ENCODE peak calls at places on chromosomes 12 and 14, in ten cellular contexts. X is IMR-90; O is thoracic aorta; I is MM.1S; L is right cardiac atrium; J is H9; M is lung; V is cardiac muscle cell; W is CD4-positive, alpha-beta T cell; S is kidney. P is an unnamed sample.

GRCh38 chr14:31881531-31882310 is 195.4 kb upstream of the ARHGAP5 start:
- DNase-seq in X (peak; percentile 28), O (no peak), I (no peak), L (no peak), J (no peak), M (no peak), V (no peak), W (no peak), S (no peak), P (no peak)

GRCh38 chr14:98200621-98201020 is 1071.4 kb downstream of the BCL11B start:
- DNase-seq in X (no peak), O (no peak), I (no peak), L (no peak), J (no peak), M (no peak), V (no peak), W (no peak), S (no peak), P (no peak)

GRCh38 chr14:63470877-63471565 is 72.2 kb downstream of the PPP2R5E start:
- DNase-seq in X (peak; percentile 91), O (no peak), I (peak; percentile 65), L (no peak), J (no peak), M (no peak), V (no peak), W (no peak), S (no peak), P (no peak)

GRCh38 chr12:114166360-114166759 is 200.2 kb upstream of the RBM19 start:
- DNase-seq in X (peak; percentile 60), O (no peak), I (no peak), L (no peak), J (peak; percentile 80), M (no peak), V (peak; percentile 79), W (no peak), S (no peak), P (no peak)

GRCh38 chr12:106584104-106585064 is 1.6 kb downstream of the RFX4 start:
- DNase-seq in X (no peak), O (no peak), I (no peak), L (no peak), J (peak; percentile 67), M (no peak), V (peak; percentile 63), W (no peak), S (peak; percentile 72), P (peak; percentile 90)

GRCh38 chr14:24147761-24148428 is 597 bp downstream of the RNF31 start:
- DNase-seq in X (no peak), O (no peak), I (no peak), L (no peak), J (no peak), M (no peak), V (no peak), W (no peak), S (peak; percentile 87), P (no peak)

GRCh38 chr14:104202259-104203070 is 64.1 kb downstream of the KIF26A start:
- DNase-seq in X (no peak), O (no peak), I (no peak), L (peak; percentile 83), J (no peak), M (peak; percentile 50), V (no peak), W (no peak), S (no peak), P (no peak)

GRCh38 chr12:30622509-30622908 is 73.2 kb downstream of the IPO8 start:
- DNase-seq in X (peak; percentile 73), O (no peak), I (no peak), L (no peak), J (no peak), M (no peak), V (no peak), W (no peak), S (no peak), P (no peak)

GRCh38 chr14:76647699-76648298 is 113.5 kb upstream of the VASH1 start:
- DNase-seq in X (peak; percentile 59), O (no peak), I (peak; percentile 36), L (no peak), J (peak; percentile 62), M (no peak), V (peak; percentile 78), W (no peak), S (no peak), P (no peak)

DNA sequence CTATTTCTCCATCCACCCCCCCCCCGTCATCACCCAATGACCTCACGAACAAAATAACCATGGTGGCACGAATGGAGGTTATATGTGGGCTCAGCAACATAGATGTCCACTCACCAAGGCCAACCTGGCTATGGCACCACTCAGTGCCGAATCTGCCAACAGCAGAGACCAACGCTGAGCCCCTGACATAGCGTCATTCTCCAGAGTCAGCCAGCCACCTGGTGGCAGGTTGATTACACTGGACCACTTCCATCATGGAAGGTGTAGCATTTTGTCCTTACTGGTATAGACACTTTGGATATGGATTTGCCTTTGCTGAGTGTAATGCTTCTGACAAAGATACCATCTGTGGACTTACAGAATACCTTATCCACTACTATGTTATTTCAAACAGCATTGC is 24.2 kb upstream of the DYRK2 start:
- DNase-seq in X (no peak), O (no peak), I (no peak), L (no peak), J (peak; percentile 40), M (no peak), V (no peak), W (no peak), S (no peak), P (no peak)
- H3K9me3 ChIP-seq in X (no peaks in the 10 kb centered on the region), O (no peaks in the 10 kb centered on the region), I (no peaks in the 10 kb centered on the region), L (no peaks in the 10 kb centered on the region), J (no peaks in the 10 kb centered on the region), M (no peaks in the 10 kb centered on the region), V (no peaks in the 10 kb centered on the region), W (no peaks in the 10 kb centered on the region), S (no peaks in the 10 kb centered on the region), P (no peaks in the 10 kb centered on the region)

GRCh38 chr12:32486158-32486557 is 86.8 kb downstream of the FGD4 start:
- DNase-seq in X (no peak), O (no peak), I (no peak), L (no peak), J (no peak), M (no peak), V (no peak), W (no peak), S (no peak), P (no peak)
- H3K27ac ChIP-seq in X (no peak overlapping the region), O (peak overlapping the region; percentile 5), I (no peak overlapping the region), L (no peak overlapping the region), J (no peak overlapping the region), M (no peak overlapping the region), V (no peak overlapping the region), W (no peak overlapping the region), S (no peak overlapping the region), P (no peak overlapping the region)

DNA sequence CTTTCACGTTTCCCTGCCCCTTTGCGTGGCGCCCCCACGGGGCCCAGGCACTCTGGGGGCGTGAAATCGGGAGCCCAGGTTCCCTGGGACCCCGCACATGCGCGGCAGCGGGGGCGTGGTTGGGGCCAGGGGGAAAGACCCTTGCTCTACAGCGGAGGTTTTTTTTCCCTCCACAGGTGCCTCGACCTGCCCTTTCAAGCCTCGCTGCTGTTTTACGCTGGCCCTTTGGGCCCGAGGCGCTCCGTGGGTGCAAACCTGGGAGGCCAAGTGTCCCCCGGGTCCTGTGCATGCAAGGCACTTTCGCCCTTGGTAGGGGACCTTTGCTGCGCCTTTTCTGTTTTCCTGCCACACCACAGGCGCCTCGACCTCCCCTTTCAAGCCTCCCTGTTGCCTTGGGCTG is 329.8 kb downstream of the ALG10 start:
- DNase-seq in X (no peak), O (no peak), I (no peak), L (no peak), J (no peak), M (no peak), V (no peak), W (no peak), S (no peak), P (no peak)
- H3K9me3 ChIP-seq in X (peaks cover 25% of the 10 kb centered on the region), O (no peaks in the 10 kb centered on the region), I (no peaks in the 10 kb centered on the region), L (no peaks in the 10 kb centered on the region), J (peaks cover 22% of the 10 kb centered on the region), M (no peaks in the 10 kb centered on the region), V (no peaks in the 10 kb centered on the region), W (peaks cover 23% of the 10 kb centered on the region), S (no peaks in the 10 kb centered on the region), P (peaks cover 52% of the 10 kb centered on the region)

DNA sequence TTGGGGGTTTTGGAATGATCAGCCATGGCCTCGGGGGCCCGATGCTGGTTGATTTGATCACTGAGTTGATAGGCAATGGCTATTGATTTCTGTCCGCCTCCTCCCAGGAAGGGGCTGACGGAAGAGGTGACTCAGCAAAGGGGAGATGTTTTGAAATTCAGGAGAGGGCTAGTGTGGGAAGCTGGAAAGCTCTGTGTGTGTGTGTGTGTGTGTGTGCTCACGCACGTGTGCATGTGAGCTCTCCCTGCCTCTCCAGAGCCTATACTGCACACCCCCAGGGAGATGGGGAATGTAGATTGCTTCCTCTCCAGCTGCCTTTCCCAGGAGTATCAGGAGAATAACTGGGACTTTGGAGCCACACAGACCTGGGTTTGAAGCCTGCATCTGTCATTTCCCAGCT is 184.9 kb upstream of the MYL2 start:
- DNase-seq in X (no peak), O (no peak), I (no peak), L (no peak), J (no peak), M (no peak), V (no peak), W (no peak), S (no peak), P (no peak)
- H3K27ac ChIP-seq in X (no peak overlapping the region), O (no peak overlapping the region), I (no peak overlapping the region), L (no peak overlapping the region), J (no peak overlapping the region), M (no peak overlapping the region), V (no peak overlapping the region), W (no peak overlapping the region), S (no peak overlapping the region), P (no peak overlapping the region)